ENCODE peak calls at places on chromosome 15, in four cellular contexts. One of them, this sample, is unnamed.

GRCh38 chr15:43285609-43286037 is 18.9 kb upstream of the TGM5 start:
- DNase-seq in uterus: peak
- DNase-seq in brain microvascular endothelial cell: peak
- DNase-seq in colonic mucosa: peak
- DNase-seq in this sample: peak

GRCh38 chr15:53569756-53570480 is 189.5 kb downstream of the WDR72 start:
- DNase-seq in brain microvascular endothelial cell: peak
- DNase-seq in colonic mucosa: no peak
- DNase-seq in uterus: no peak
- DNase-seq in this sample: no peak

GRCh38 chr15:62850791-62851291 is 191.7 kb upstream of the TPM1 start:
- DNase-seq in colonic mucosa: no peak
- DNase-seq in uterus: no peak
- DNase-seq in brain microvascular endothelial cell: peak
- DNase-seq in this sample: no peak

GRCh38 chr15:70742928-70743327 is 20.4 kb downstream of the UACA start:
- DNase-seq in colonic mucosa: no peak
- DNase-seq in uterus: no peak
- DNase-seq in brain microvascular endothelial cell: no peak
- DNase-seq in this sample: no peak

GRCh38 chr15:92011611-92012367 is 158.3 kb downstream of the SLCO3A1 start:
- DNase-seq in colonic mucosa: no peak
- DNase-seq in uterus: no peak
- DNase-seq in brain microvascular endothelial cell: no peak
- DNase-seq in this sample: no peak

GRCh38 chr15:72196409-72197044 is 1.1 kb downstream of the GRAMD2A start:
- DNase-seq in colonic mucosa: no peak
- DNase-seq in brain microvascular endothelial cell: no peak
- DNase-seq in uterus: no peak
- DNase-seq in this sample: no peak

GRCh38 chr15:91525746-91526145 is 327.8 kb upstream of the SLCO3A1 start:
- DNase-seq in uterus: no peak
- DNase-seq in brain microvascular endothelial cell: no peak
- DNase-seq in colonic mucosa: no peak
- DNase-seq in this sample: no peak

GRCh38 chr15:55649058-55649423 is 60.9 kb upstream of the PYGO1 start:
- DNase-seq in uterus: no peak
- DNase-seq in colonic mucosa: no peak
- DNase-seq in brain microvascular endothelial cell: peak
- DNase-seq in this sample: no peak

GRCh38 chr15:34799149-34799824 is 3.9 kb upstream of the ACTC1 start:
- DNase-seq in brain microvascular endothelial cell: no peak
- DNase-seq in colonic mucosa: no peak
- DNase-seq in uterus: no peak
- DNase-seq in this sample: no peak

GRCh38 chr15:74523982-74524381 is 17.0 kb upstream of the ARID3B start:
- DNase-seq in uterus: no peak
- DNase-seq in colonic mucosa: no peak
- DNase-seq in brain microvascular endothelial cell: no peak
- DNase-seq in this sample: no peak

GRCh38 chr15:40266828-40267304 is 16.0 kb downstream of the ANKRD63 start:
- DNase-seq in brain microvascular endothelial cell: peak
- DNase-seq in uterus: peak
- DNase-seq in colonic mucosa: no peak
- DNase-seq in this sample: peak

GRCh38 chr15:99574048-99574447 is 8.3 kb downstream of the MEF2A start:
- DNase-seq in colonic mucosa: no peak
- DNase-seq in uterus: no peak
- DNase-seq in brain microvascular endothelial cell: no peak
- DNase-seq in this sample: no peak

GRCh38 chr15:97972366-97972765 is 11.9 kb downstream of the ARRDC4 start:
- DNase-seq in colonic mucosa: no peak
- DNase-seq in brain microvascular endothelial cell: no peak
- DNase-seq in uterus: no peak
- DNase-seq in this sample: no peak

GRCh38 chr15:73630796-73631471 is 2.3 kb downstream of the NPTN start:
- DNase-seq in brain microvascular endothelial cell: no peak
- DNase-seq in uterus: no peak
- DNase-seq in colonic mucosa: no peak
- DNase-seq in this sample: no peak

GRCh38 chr15:95174880-95175279 is 943.5 kb downstream of the MCTP2 start:
- DNase-seq in colonic mucosa: no peak
- DNase-seq in brain microvascular endothelial cell: no peak
- DNase-seq in uterus: no peak
- DNase-seq in this sample: no peak

GRCh38 chr15:62412634-62413033 is 247.5 kb upstream of the C2CD4B start:
- DNase-seq in colonic mucosa: no peak
- DNase-seq in brain microvascular endothelial cell: no peak
- DNase-seq in uterus: no peak
- DNase-seq in this sample: no peak

GRCh38 chr15:79608041-79608440 is 175.9 kb downstream of the MINAR1 start:
- DNase-seq in brain microvascular endothelial cell: no peak
- DNase-seq in colonic mucosa: no peak
- DNase-seq in uterus: no peak
- DNase-seq in this sample: no peak

GRCh38 chr15:65829150-65829764 is 37.2 kb upstream of the DENND4A start:
- DNase-seq in colonic mucosa: no peak
- DNase-seq in brain microvascular endothelial cell: no peak
- DNase-seq in uterus: no peak
- DNase-seq in this sample: no peak

GRCh38 chr15:69484837-69485236 is 32.2 kb downstream of the RPLP1 start:
- DNase-seq in colonic mucosa: peak
- DNase-seq in uterus: no peak
- DNase-seq in brain microvascular endothelial cell: no peak
- DNase-seq in this sample: no peak

GRCh38 chr15:40789119-40789518 is 17.8 kb upstream of the ZFYVE19 start:
- DNase-seq in uterus: no peak
- DNase-seq in colonic mucosa: no peak
- DNase-seq in brain microvascular endothelial cell: no peak
- DNase-seq in this sample: no peak

GRCh38 chr15:40930430-40931299 is 1.5 kb downstream of the DLL4 start:
- DNase-seq in colonic mucosa: peak
- DNase-seq in brain microvascular endothelial cell: no peak
- DNase-seq in uterus: peak
- DNase-seq in this sample: no peak

GRCh38 chr15:42591238-42591936 is 16.0 kb downstream of the STARD9 start:
- DNase-seq in colonic mucosa: peak
- DNase-seq in uterus: no peak
- DNase-seq in brain microvascular endothelial cell: peak
- DNase-seq in this sample: no peak

GRCh38 chr15:65903296-65904073 is 34.2 kb downstream of the RAB11A start:
- DNase-seq in brain microvascular endothelial cell: peak
- DNase-seq in colonic mucosa: no peak
- DNase-seq in uterus: no peak
- DNase-seq in this sample: no peak

GRCh38 chr15:60681353-60681752 is 202.4 kb upstream of the ICE2 start:
- DNase-seq in brain microvascular endothelial cell: no peak
- DNase-seq in colonic mucosa: no peak
- DNase-seq in uterus: no peak
- DNase-seq in this sample: no peak

GRCh38 chr15:40928351-40928974 is 677 bp upstream of the DLL4 start:
- DNase-seq in brain microvascular endothelial cell: no peak
- DNase-seq in uterus: no peak
- DNase-seq in colonic mucosa: peak
- DNase-seq in this sample: no peak

GRCh38 chr15:35444557-35445204 is 101.3 kb downstream of the DPH6 start:
- DNase-seq in brain microvascular endothelial cell: peak
- DNase-seq in uterus: no peak
- DNase-seq in colonic mucosa: no peak
- DNase-seq in this sample: no peak

GRCh38 chr15:52653451-52653964 is 25.7 kb downstream of the ATOSA start:
- DNase-seq in brain microvascular endothelial cell: peak
- DNase-seq in colonic mucosa: no peak
- DNase-seq in uterus: no peak
- DNase-seq in this sample: no peak

GRCh38 chr15:74530771-74531143 is 10.3 kb upstream of the ARID3B start:
- DNase-seq in uterus: no peak
- DNase-seq in brain microvascular endothelial cell: no peak
- DNase-seq in colonic mucosa: no peak
- DNase-seq in this sample: no peak

DNA sequence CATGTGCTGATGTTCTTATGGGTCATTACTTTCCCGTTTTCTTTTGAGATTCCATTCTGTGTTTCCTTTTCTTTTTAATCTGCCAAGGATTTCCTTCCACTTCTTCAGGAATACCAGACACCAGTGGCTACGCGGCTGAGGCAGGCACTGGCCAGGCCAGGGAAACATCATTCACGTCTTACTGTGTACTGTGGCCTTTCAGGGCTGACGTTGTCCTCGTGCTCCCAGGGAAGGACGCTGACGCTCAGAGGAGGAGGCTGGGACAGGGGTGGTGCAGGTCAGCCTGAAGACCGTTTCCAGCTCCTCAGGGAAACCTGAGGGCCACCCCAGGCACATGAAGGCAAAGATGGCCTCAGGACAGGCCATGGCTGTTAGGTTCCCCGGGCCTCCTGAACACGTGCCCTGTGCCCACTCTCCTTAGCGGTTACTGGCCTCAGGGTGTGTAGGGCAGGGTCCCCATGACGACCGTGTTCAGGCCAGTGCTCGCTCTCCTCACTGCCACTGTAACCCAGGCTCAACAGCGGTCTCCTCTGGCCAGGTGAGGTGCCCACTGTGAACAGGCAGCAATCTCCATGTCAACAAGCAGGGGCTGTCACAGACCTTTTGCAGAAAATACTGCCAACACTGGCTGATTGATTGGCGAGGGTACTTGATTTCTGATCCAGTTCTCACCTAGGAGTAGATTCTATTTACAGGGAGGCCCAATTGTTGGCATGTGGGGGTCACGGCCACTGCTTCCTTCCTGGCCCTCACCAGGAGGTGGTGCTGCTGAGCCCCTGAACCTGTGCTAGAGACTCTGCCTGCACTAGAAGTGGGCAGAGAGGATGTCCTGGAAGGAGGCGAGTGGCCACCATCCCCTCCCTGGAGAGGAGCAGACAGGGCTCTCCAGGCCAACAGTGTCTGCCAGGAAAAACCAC is 169.5 kb downstream of the ATP10A start:
- DNase-seq in colonic mucosa: no peak
- DNase-seq in brain microvascular endothelial cell: peak
- DNase-seq in uterus: no peak
- DNase-seq in this sample: no peak
- TF ChIP-seq CTCF in colonic mucosa: peak
- TF ChIP-seq CTCF in brain microvascular endothelial cell: peak
- TF ChIP-seq CTCF in uterus: peak
- TF ChIP-seq CTCF in this sample: peak

DNA sequence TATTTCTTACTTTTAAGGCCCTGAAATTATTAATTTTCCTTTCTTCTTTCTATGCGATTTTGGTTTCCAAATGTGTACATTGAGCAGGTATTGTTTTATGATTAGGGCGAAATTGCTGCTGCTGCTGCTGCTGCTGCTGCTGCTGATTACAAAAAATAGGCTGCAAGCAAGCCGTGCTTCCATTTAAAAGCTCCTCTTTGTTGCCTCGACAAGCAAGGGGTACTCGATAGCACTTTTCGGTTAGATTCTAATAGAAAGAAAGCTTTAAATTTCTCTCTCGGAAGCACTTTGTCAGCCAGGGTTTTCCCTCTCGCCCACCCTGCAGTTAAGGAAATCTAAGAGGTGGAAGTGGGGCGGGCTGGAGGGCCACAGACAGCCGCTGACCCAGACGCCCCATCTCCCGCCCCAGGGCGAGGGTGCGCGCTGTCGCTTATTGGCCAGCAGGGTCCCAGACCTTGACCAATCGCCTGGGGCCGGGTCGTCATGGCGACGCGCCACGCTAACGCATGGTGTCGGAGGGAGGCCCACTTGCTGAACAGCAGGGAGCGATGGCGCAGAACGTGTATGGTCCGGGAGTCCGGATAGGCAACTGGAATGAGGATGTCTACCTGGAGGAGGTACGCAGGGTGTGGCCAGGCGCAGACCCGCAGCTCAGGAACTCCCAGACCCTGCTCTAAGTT is at the start of gene CFAP161:
- DNase-seq in colonic mucosa: peak
- DNase-seq in brain microvascular endothelial cell: peak
- DNase-seq in uterus: peak
- DNase-seq in this sample: peak
- H3K27ac ChIP-seq in colonic mucosa: no peak
- H3K27ac ChIP-seq in brain microvascular endothelial cell: no peak
- H3K27ac ChIP-seq in uterus: no peak
- H3K27ac ChIP-seq in this sample: no peak

DNA sequence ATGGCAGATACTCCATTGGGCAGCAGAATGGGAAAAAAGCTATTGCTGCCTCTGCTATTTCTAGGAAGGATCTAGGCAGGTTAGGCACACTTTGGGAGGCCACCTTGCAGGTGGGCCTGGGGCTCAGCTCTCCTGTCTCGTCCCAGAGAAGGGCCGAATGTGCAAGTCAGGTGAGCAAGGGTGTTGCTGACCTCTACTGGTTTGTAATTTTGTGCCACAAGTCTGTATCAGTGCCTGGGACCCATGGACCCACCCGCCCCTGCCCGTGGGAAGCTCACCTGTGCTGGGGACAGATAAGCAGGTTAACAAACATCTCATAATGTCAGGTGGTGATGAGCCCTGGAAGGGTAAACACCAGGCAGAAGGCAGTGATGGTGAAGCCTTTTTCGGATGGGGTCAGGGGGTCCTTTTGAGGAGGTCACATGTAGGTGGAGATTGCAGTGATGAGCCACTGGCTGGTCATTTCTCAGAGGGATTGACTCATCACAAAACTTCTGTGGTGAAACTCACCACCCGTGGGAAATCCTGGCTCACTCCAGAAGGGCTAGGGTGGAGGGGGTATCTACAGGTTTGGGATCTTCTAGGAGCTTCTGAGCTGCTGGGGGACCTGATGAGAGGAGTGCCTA is 161.3 kb downstream of the KLF13 start:
- DNase-seq in brain microvascular endothelial cell: peak
- DNase-seq in uterus: no peak
- DNase-seq in colonic mucosa: peak
- DNase-seq in this sample: peak
- TF ChIP-seq CTCF in brain microvascular endothelial cell: no peak
- TF ChIP-seq CTCF in uterus: no peak
- TF ChIP-seq CTCF in colonic mucosa: peak
- TF ChIP-seq CTCF in this sample: no peak

DNA sequence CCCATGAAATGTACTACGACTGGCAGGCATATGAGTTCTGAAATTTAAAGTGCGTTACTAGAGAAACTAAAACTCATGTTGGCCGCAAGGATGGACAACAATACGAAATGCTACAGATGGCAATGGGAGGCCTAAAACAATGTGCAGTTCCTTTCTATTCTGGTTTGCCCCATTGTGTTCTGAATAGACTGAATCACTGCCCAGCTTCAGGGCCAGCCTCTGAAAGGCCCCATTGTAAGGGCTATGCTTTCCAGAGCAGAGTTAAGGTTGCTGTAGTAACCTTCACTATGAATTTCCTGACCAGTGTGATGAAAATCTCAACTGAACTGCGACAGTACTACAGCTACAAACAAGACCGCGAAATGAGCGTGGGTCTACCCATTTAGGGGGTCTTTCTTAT is 80.3 kb downstream of the MYO1E start:
- DNase-seq in uterus: no peak
- DNase-seq in colonic mucosa: no peak
- DNase-seq in brain microvascular endothelial cell: no peak
- DNase-seq in this sample: no peak
- H3K27ac ChIP-seq in uterus: no peak
- H3K27ac ChIP-seq in colonic mucosa: no peak
- H3K27ac ChIP-seq in brain microvascular endothelial cell: peak
- H3K27ac ChIP-seq in this sample: peak

GRCh38 chr15:89802986-89803820 is 11.4 kb downstream of the ANPEP start:
- DNase-seq in uterus: no peak
- DNase-seq in brain microvascular endothelial cell: no peak
- DNase-seq in colonic mucosa: no peak
- DNase-seq in this sample: no peak
- TF ChIP-seq CTCF in uterus: no peak
- TF ChIP-seq CTCF in brain microvascular endothelial cell: no peak
- TF ChIP-seq CTCF in colonic mucosa: no peak
- TF ChIP-seq CTCF in this sample: no peak